ENCODE peak calls at places on chromosomes 13 and 19, in ten cellular contexts. A is hypothalamus; E is activated T-cell treated with anti-CD3 and anti-CD28 coated beads, Interleukin-2, amount 50 U/mL, for 48 hours; D is effector CD4-positive, alpha-beta T cell; L is H7; I is stimulated activated CD8-positive, alpha-beta memory T cell treated with anti-CD3 and anti-CD28 coated beads, Interleukin-2, amount 100 ng/mL, for 48 hours; X is uterus; R is iris pigment epithelial cell; C is psoas muscle; U is fibroblast of lung. N is an unnamed sample.

GRCh38 chr13:113794764-113795173 is 35.7 kb downstream of the TMEM255B start:
- DNase-seq in A (no peak), E (no peak), D (no peak), L (peak; percentile 54), I (no peak), X (no peak), R (no peak), C (no peak), U (no peak), N (no peak)

GRCh38 chr13:35144496-35144895 is 202.4 kb downstream of the NBEA start:
- DNase-seq in A (no peak), E (no peak), D (no peak), L (no peak), I (no peak), X (no peak), R (no peak), C (no peak), U (no peak), N (no peak)

GRCh38 chr19:13841339-13842293 is 35.3 kb upstream of the NANOS3 start:
- DNase-seq in A (no peak), E (peak; percentile 66), D (no peak), L (peak; percentile 69), I (no peak), X (peak; percentile 65), R (no peak), C (peak; percentile 76), U (no peak), N (no peak)

GRCh38 chr19:22784051-22784450 is at the start of gene ZNF99:
- DNase-seq in A (peak; percentile 64), E (no peak), D (no peak), L (no peak), I (no peak), X (peak; percentile 58), R (peak; percentile 0), C (peak; percentile 47), U (no peak), N (no peak)

GRCh38 chr19:6023085-6023682 is 45.2 kb upstream of the RANBP3 start:
- DNase-seq in A (no peak), E (no peak), D (no peak), L (no peak), I (no peak), X (peak; percentile 45), R (peak; percentile 54), C (no peak), U (peak; percentile 33), N (no peak)

GRCh38 chr19:16571283-16571682 is 932 bp downstream of the SLC35E1 start:
- DNase-seq in A (no peak), E (no peak), D (no peak), L (no peak), I (no peak), X (no peak), R (peak; percentile 53), C (no peak), U (no peak), N (no peak)

GRCh38 chr19:7673995-7674667 is 2.8 kb upstream of the MCEMP1 start:
- DNase-seq in A (no peak), E (peak; percentile 67), D (no peak), L (peak; percentile 92), I (no peak), X (peak; percentile 21), R (peak; percentile 68), C (peak; percentile 63), U (peak; percentile 78), N (no peak)

GRCh38 chr19:38848299-38849146 is 1.3 kb downstream of the HNRNPL start:
- DNase-seq in A (no peak), E (peak; percentile 40), D (no peak), L (peak; percentile 24), I (no peak), X (no peak), R (no peak), C (no peak), U (no peak), N (no peak)

GRCh38 chr19:51387924-51388389 is at the start of gene LIM2:
- DNase-seq in A (no peak), E (no peak), D (no peak), L (peak; percentile 23), I (no peak), X (no peak), R (no peak), C (no peak), U (no peak), N (no peak)

GRCh38 chr19:49339364-49340068 is 4.3 kb downstream of the CD37 start:
- DNase-seq in A (peak; percentile 59), E (no peak), D (no peak), L (peak; percentile 99), I (no peak), X (peak; percentile 89), R (peak; percentile 95), C (peak; percentile 83), U (peak; percentile 87), N (peak; percentile 85)

GRCh38 chr13:110306960-110307696 is at the start of the genes COL4A1 and COL4A2:
- DNase-seq in A (no peak), E (no peak), D (no peak), L (peak; percentile 92), I (no peak), X (peak; percentile 90), R (peak; percentile 85), C (peak; percentile 83), U (peak; percentile 71), N (peak; percentile 83)

GRCh38 chr19:5828661-5829566 is 10.6 kb downstream of the FUT6 start:
- DNase-seq in A (no peak), E (peak; percentile 71), D (no peak), L (peak; percentile 95), I (peak; percentile 51), X (no peak), R (peak; percentile 10), C (no peak), U (peak; percentile 5), N (no peak)

GRCh38 chr13:97125051-97125809 is 96.9 kb upstream of the MBNL2 start:
- DNase-seq in A (peak; percentile 54), E (peak; percentile 65), D (no peak), L (no peak), I (no peak), X (peak; percentile 54), R (peak; percentile 98), C (peak; percentile 43), U (peak; percentile 87), N (no peak)

GRCh38 chr19:53884256-53884655 is 2.3 kb downstream of the PRKCG start:
- DNase-seq in A (no peak), E (no peak), D (no peak), L (peak; percentile 39), I (no peak), X (no peak), R (no peak), C (no peak), U (no peak), N (no peak)

GRCh38 chr13:106640515-106640914 is 72.6 kb upstream of the ARGLU1 start:
- DNase-seq in A (no peak), E (no peak), D (no peak), L (no peak), I (no peak), X (no peak), R (no peak), C (no peak), U (no peak), N (no peak)

GRCh38 chr13:31775686-31776085 is 36.4 kb downstream of the RXFP2 start:
- DNase-seq in A (peak; percentile 40), E (no peak), D (no peak), L (no peak), I (no peak), X (peak; percentile 43), R (no peak), C (peak; percentile 50), U (no peak), N (no peak)

GRCh38 chr19:50001158-50001557 is 24.0 kb downstream of the VRK3 start:
- DNase-seq in A (no peak), E (no peak), D (no peak), L (no peak), I (no peak), X (no peak), R (no peak), C (no peak), U (no peak), N (no peak)

GRCh38 chr19:10680545-10681135 is 20.6 kb upstream of the QTRT1 start:
- DNase-seq in A (no peak), E (no peak), D (no peak), L (no peak), I (no peak), X (no peak), R (no peak), C (no peak), U (no peak), N (no peak)

GRCh38 chr13:30711837-30712236 is 23.5 kb upstream of the ALOX5AP start:
- DNase-seq in A (no peak), E (no peak), D (no peak), L (no peak), I (no peak), X (no peak), R (peak; percentile 29), C (no peak), U (peak; percentile 43), N (no peak)

GRCh38 chr19:11587973-11588631 is 9.2 kb upstream of the ZNF627 start:
- DNase-seq in A (no peak), E (no peak), D (no peak), L (no peak), I (no peak), X (no peak), R (no peak), C (no peak), U (no peak), N (no peak)

GRCh38 chr19:656751-657559 is 6.1 kb downstream of the RNF126 start:
- DNase-seq in A (no peak), E (no peak), D (no peak), L (no peak), I (no peak), X (no peak), R (no peak), C (no peak), U (no peak), N (no peak)

GRCh38 chr19:11964496-11964857 is 363 bp upstream of the ZNF763 start:
- DNase-seq in A (no peak), E (no peak), D (no peak), L (peak; percentile 20), I (no peak), X (no peak), R (no peak), C (peak; percentile 43), U (no peak), N (no peak)

GRCh38 chr13:49657241-49657641 is 28.9 kb downstream of the ARL11 start:
- DNase-seq in A (peak; percentile 35), E (no peak), D (no peak), L (peak; percentile 50), I (no peak), X (no peak), R (no peak), C (peak; percentile 30), U (no peak), N (no peak)

GRCh38 chr13:30382836-30383525 is 39.3 kb upstream of the UBE2L5 start:
- DNase-seq in A (no peak), E (peak; percentile 31), D (no peak), L (no peak), I (no peak), X (no peak), R (no peak), C (no peak), U (no peak), N (no peak)

GRCh38 chr19:19142347-19142746 is 4.1 kb upstream of the TMEM161A start:
- DNase-seq in A (no peak), E (no peak), D (no peak), L (no peak), I (no peak), X (no peak), R (no peak), C (no peak), U (no peak), N (no peak)

GRCh38 chr19:8657869-8658268 is 27.4 kb downstream of the NFILZ start:
- DNase-seq in A (no peak), E (no peak), D (no peak), L (no peak), I (no peak), X (no peak), R (no peak), C (no peak), U (no peak), N (no peak)

GRCh38 chr19:19444694-19445155 is 39.2 kb downstream of the GATAD2A start:
- DNase-seq in A (no peak), E (peak; percentile 36), D (no peak), L (no peak), I (no peak), X (no peak), R (no peak), C (no peak), U (no peak), N (no peak)

GRCh38 chr19:11092181-11092538 is 2.9 kb downstream of the LDLR start:
- DNase-seq in A (no peak), E (peak; percentile 41), D (peak; percentile 55), L (peak; percentile 12), I (no peak), X (no peak), R (peak; percentile 76), C (no peak), U (peak; percentile 64), N (no peak)